ENCODE peak calls at places on chromosomes 11 and 22, in four cellular contexts. F is astrocyte of the spinal cord, O is skeletal muscle cell, S is C1 segment of cervical spinal cord. R is an unnamed sample.
A peak's percentile ranks its signal among the peaks of the same experiment; 100 is the strongest.

GRCh38 chr11:68890490-68891231 is 13.0 kb downstream of the MRPL21 start:
- DNase-seq in F (peak; percentile 97), O (peak; percentile 82), S (no peak), R (no peak)

GRCh38 chr11:132911186-132911585 is 621.1 kb downstream of the OPCML start:
- DNase-seq in F (peak; percentile 57), O (peak; percentile 64), S (no peak), R (no peak)

GRCh38 chr11:95087171-95087570 is 2.5 kb upstream of the ENDOD1 start:
- DNase-seq in F (no peak), O (no peak), S (no peak), R (no peak)

GRCh38 chr22:31692186-31692886 is 30.3 kb upstream of the PISD start:
- DNase-seq in F (peak; percentile 50), O (peak; percentile 50), S (no peak), R (no peak)

GRCh38 chr11:1305063-1305495 is 4.4 kb downstream of the TOLLIP start:
- DNase-seq in F (no peak), O (no peak), S (no peak), R (no peak)

GRCh38 chr11:107691003-107691402 is 20.9 kb downstream of the SLN start:
- DNase-seq in F (peak; percentile 59), O (no peak), S (no peak), R (no peak)

GRCh38 chr11:113673566-113674396 is 32.3 kb downstream of the TMPRSS5 start:
- DNase-seq in F (no peak), O (no peak), S (no peak), R (no peak)

GRCh38 chr11:128424271-128424709 is 163.1 kb downstream of the ETS1 start:
- DNase-seq in F (peak; percentile 28), O (no peak), S (no peak), R (no peak)

GRCh38 chr22:39663751-39664150 is 93.2 kb downstream of the CACNA1I start:
- DNase-seq in F (no peak), O (no peak), S (no peak), R (no peak)

GRCh38 chr11:16603890-16604783 is 134.3 kb upstream of the C11orf58 start:
- DNase-seq in F (peak; percentile 39), O (no peak), S (no peak), R (peak; percentile 32)

GRCh38 chr11:103894034-103894433 is 142.4 kb upstream of the DDI1 start:
- DNase-seq in F (no peak), O (no peak), S (no peak), R (no peak)

GRCh38 chr11:92295175-92296137 is 70.8 kb downstream of the FAT3 start:
- DNase-seq in F (peak; percentile 41), O (peak; percentile 35), S (no peak), R (no peak)

R was measured in MM.1S.